ENCODE peak calls at places on chromosomes 11 and 22, in nine cellular contexts. P is Daoy; N is stimulated activated CD4-positive, alpha-beta T cell treated with anti-CD3 and anti-CD28 coated beads, Interleukin-15, amount 100 ng/mL, for 48 hours; B is NCI-H1105; C is NCI-H446; O is Right ventricle myocardium superior; D is naive thymus-derived CD8-positive, alpha-beta T cell; U is lung; T is GM12865. R is an unnamed sample.
A peak's percentile ranks its signal among the peaks of the same experiment; 100 is the strongest.

GRCh38 chr22:28937206-28938025 is 54.0 kb downstream of the ZNRF3 start:
- DNase-seq in P (no peak), N (no peak), B (no peak), C (no peak), O (no peak), D (no peak), U (no peak), T (no peak), R (no peak)

GRCh38 chr11:12287374-12288211 is 89.8 kb upstream of the PARVA start:
- DNase-seq in P (peak; percentile 96), N (no peak), B (peak; percentile 30), C (peak; percentile 73), O (no peak), D (no peak), U (peak; percentile 42), T (peak; percentile 66), R (peak; percentile 42)

GRCh38 chr11:12674936-12675696 is 895 bp downstream of the TEAD1 start:
- DNase-seq in P (peak; percentile 53), N (no peak), B (peak; percentile 73), C (peak; percentile 68), O (peak; percentile 60), D (peak; percentile 8), U (no peak), T (no peak), R (peak; percentile 67)

GRCh38 chr11:68370211-68371111 is 58.1 kb downstream of the LRP5 start:
- DNase-seq in P (no peak), N (no peak), B (no peak), C (no peak), O (peak; percentile 66), D (no peak), U (no peak), T (peak; percentile 94), R (no peak)

GRCh38 chr11:110162216-110162615 is 69.0 kb downstream of the ZC3H12C start:
- DNase-seq in P (no peak), N (no peak), B (no peak), C (no peak), O (no peak), D (no peak), U (no peak), T (no peak), R (no peak)

GRCh38 chr22:46537221-46537945 is at the start of gene CELSR1:
- DNase-seq in P (peak; percentile 79), N (no peak), B (peak; percentile 13), C (no peak), O (no peak), D (peak; percentile 11), U (peak; percentile 79), T (no peak), R (peak; percentile 50)

GRCh38 chr11:749731-750130 is 2.5 kb downstream of the TALDO1 start:
- DNase-seq in P (no peak), N (no peak), B (no peak), C (no peak), O (no peak), D (no peak), U (no peak), T (no peak), R (no peak)

GRCh38 chr11:101885631-101886030 is 29.2 kb upstream of the CEP126 start:
- DNase-seq in P (no peak), N (no peak), B (no peak), C (no peak), O (no peak), D (no peak), U (no peak), T (no peak), R (no peak)

GRCh38 chr22:40041738-40042137 is 47.0 kb downstream of the FAM83F start:
- DNase-seq in P (no peak), N (no peak), B (no peak), C (no peak), O (no peak), D (no peak), U (no peak), T (no peak), R (no peak)

GRCh38 chr22:37218399-37218770 is 6.1 kb upstream of the SSTR3 start:
- DNase-seq in P (no peak), N (no peak), B (no peak), C (no peak), O (no peak), D (no peak), U (no peak), T (peak; percentile 66), R (no peak)

GRCh38 chr22:42324991-42325710 is 54.7 kb upstream of the TCF20 start:
- DNase-seq in P (peak; percentile 21), N (no peak), B (no peak), C (no peak), O (no peak), D (no peak), U (no peak), T (no peak), R (peak; percentile 88)

R was measured in A673.